ENCODE peak calls at places on chromosomes 3 and 15, in six cellular contexts. A is CD8-positive, alpha-beta T cell; X is stomach; O is psoas muscle; K is endodermal cell; G is kidney epithelial cell. V is an unnamed sample.

GRCh38 chr3:59469948-59470723 is 420.3 kb upstream of the CFAP20DC start:
- DNase-seq in A (no peak), X (no peak), O (no peak), K (no peak), G (no peak), V (no peak)

GRCh38 chr3:88151358-88151757 is 1.6 kb downstream of the C3orf38 start:
- DNase-seq in A (no peak), X (no peak), O (no peak), K (no peak), G (no peak), V (no peak)

GRCh38 chr15:94470492-94470891 is 239.1 kb downstream of the MCTP2 start:
- DNase-seq in A (no peak), X (no peak), O (no peak), K (no peak), G (no peak), V (no peak)

GRCh38 chr15:38275951-38276350 is 23.3 kb downstream of the SPRED1 start:
- DNase-seq in A (no peak), X (no peak), O (no peak), K (no peak), G (no peak), V (peak)

GRCh38 chr15:58393196-58393790 is 38.5 kb upstream of the LIPC start:
- DNase-seq in A (no peak), X (no peak), O (no peak), K (no peak), G (no peak), V (peak)

GRCh38 chr3:55147406-55147805 is 219.5 kb upstream of the LRTM1 start:
- DNase-seq in A (no peak), X (no peak), O (no peak), K (no peak), G (no peak), V (no peak)

GRCh38 chr15:67085818-67086649 is 20.6 kb downstream of the SMAD3 start:
- DNase-seq in A (no peak), X (no peak), O (no peak), K (peak), G (peak), V (peak)

GRCh38 chr15:40072216-40072990 is 33.4 kb upstream of the SRP14 start:
- DNase-seq in A (no peak), X (no peak), O (peak), K (peak), G (no peak), V (no peak)

GRCh38 chr3:42080452-42080872 is 10.7 kb upstream of the TRAK1 start:
- DNase-seq in A (no peak), X (peak), O (no peak), K (peak), G (no peak), V (peak)

GRCh38 chr3:121995190-121996137 is 26.6 kb downstream of the ILDR1 start:
- DNase-seq in A (no peak), X (peak), O (peak), K (peak), G (peak), V (peak)

GRCh38 chr15:99704444-99704838 is 28.8 kb downstream of the LYSMD4 start:
- DNase-seq in A (no peak), X (no peak), O (no peak), K (peak), G (peak), V (peak)

GRCh38 chr3:50971487-50971924 is 296.8 kb downstream of the DOCK3 start:
- DNase-seq in A (peak), X (peak), O (no peak), K (peak), G (peak), V (peak)

GRCh38 chr3:49133226-49133951 is 539 bp upstream of the LAMB2 start:
- DNase-seq in A (no peak), X (peak), O (peak), K (peak), G (peak), V (peak)

GRCh38 chr15:74906450-74907276 is at the start of gene FAM219B:
- DNase-seq in A (peak), X (peak), O (peak), K (peak), G (peak), V (peak)

GRCh38 chr3:178263236-178263916 is 272.9 kb upstream of the KCNMB2 start:
- DNase-seq in A (no peak), X (no peak), O (no peak), K (no peak), G (no peak), V (peak)

GRCh38 chr15:82165948-82166376 is 96.6 kb downstream of the EFL1 start:
- DNase-seq in A (no peak), X (no peak), O (no peak), K (no peak), G (no peak), V (peak)

GRCh38 chr15:68277131-68277604 is 377 bp upstream of the FEM1B start:
- DNase-seq in A (no peak), X (no peak), O (no peak), K (no peak), G (no peak), V (peak)

GRCh38 chr15:101445562-101446526 is 43.7 kb downstream of the PCSK6 start:
- DNase-seq in A (no peak), X (peak), O (peak), K (peak), G (no peak), V (peak)

GRCh38 chr3:71129611-71130515 is 453.7 kb downstream of the FOXP1 start:
- DNase-seq in A (no peak), X (no peak), O (no peak), K (no peak), G (no peak), V (peak)

GRCh38 chr3:47134311-47134710 is 29.6 kb downstream of the SETD2 start:
- DNase-seq in A (no peak), X (no peak), O (no peak), K (no peak), G (no peak), V (no peak)

GRCh38 chr3:65170357-65171090 is 482.7 kb upstream of the ADAMTS9 start:
- DNase-seq in A (no peak), X (peak), O (peak), K (no peak), G (no peak), V (peak)

GRCh38 chr3:156642750-156643728 is 31.4 kb upstream of the TIPARP start:
- DNase-seq in A (no peak), X (no peak), O (no peak), K (peak), G (no peak), V (peak)
- H3K4me3 ChIP-seq in A (no peak), X (no peak), O (no peak), K (no peak), G (no peak), V (no peak)

GRCh38 chr15:84633311-84634227 is 20.5 kb downstream of the WDR73 start:
- DNase-seq in A (peak), X (peak), O (peak), K (peak), G (no peak), V (peak)
- TF ChIP-seq CTCF in A (no peak), X (no peak), O (no peak), K (peak), G (no peak), V (no peak)

GRCh38 chr3:175005193-175005592 is 146.1 kb downstream of the NAALADL2 start:
- DNase-seq in A (no peak), X (no peak), O (no peak), K (no peak), G (no peak), V (no peak)
- H3K4me3 ChIP-seq in A (no peak), X (no peak), O (no peak), K (no peak), G (no peak), V (no peak)

GRCh38 chr15:60760646-60761504 is 281.9 kb upstream of the ICE2 start:
- DNase-seq in A (no peak), X (no peak), O (no peak), K (no peak), G (no peak), V (peak)
- TF ChIP-seq CTCF in A (no peak), X (no peak), O (no peak), K (no peak), G (no peak), V (no peak)

GRCh38 chr3:134028486-134029255 is 1.1 kb downstream of the SLCO2A1 start:
- DNase-seq in A (no peak), X (no peak), O (no peak), K (peak), G (no peak), V (no peak)
- H3K4me3 ChIP-seq in A (no peak), X (peak), O (peak), K (peak), G (peak), V (peak)

DNA sequence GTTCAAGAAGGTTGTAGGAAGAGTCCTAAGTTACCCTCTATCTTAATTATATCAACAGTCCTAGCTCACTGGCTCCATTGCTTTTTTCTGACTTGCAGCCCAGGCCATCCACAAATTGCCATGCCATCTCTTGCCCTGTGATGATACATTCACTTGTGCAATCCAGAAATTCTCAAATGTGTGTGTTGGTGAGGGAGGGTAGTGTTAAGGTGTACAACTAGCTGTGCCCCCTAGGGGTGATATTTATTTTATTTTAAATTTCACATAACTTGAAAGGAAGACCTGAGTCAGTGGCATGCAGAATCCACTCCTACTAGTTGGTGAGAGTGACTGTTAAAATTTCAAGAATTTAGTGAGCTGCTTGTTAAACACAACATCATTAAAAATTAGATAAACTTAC is 156.1 kb upstream of the ANKRD28 start:
- DNase-seq in A (no peak), X (no peak), O (no peak), K (no peak), G (no peak), V (no peak)
- TF ChIP-seq CTCF in A (no peak), X (no peak), O (no peak), K (peak), G (no peak), V (no peak)